ENCODE peak calls at places on chromosomes 1 and 21, in eight cellular contexts. One of them, this sample, is unnamed.

GRCh38 chr1:15736035-15736665 is at the start of gene SLC25A34:
- DNase-seq in PC-3: no peak
- DNase-seq in NAMALWA: no peak
- DNase-seq in lower leg skin: no peak
- DNase-seq in T follicular helper cell: no peak
- DNase-seq in activated CD8-positive, alpha-beta memory T cell treated with anti-CD3 and anti-CD28 coated beads for 48 hours: no peak
- DNase-seq in colonic mucosa: peak; percentile 95
- DNase-seq in endothelial cell: no peak
- DNase-seq in this sample: no peak

GRCh38 chr1:118151312-118151937 is 33.6 kb downstream of the SPAG17 start:
- DNase-seq in endothelial cell: peak; percentile 70
- DNase-seq in colonic mucosa: peak; percentile 52
- DNase-seq in PC-3: peak; percentile 79
- DNase-seq in NAMALWA: peak; percentile 71
- DNase-seq in activated CD8-positive, alpha-beta memory T cell treated with anti-CD3 and anti-CD28 coated beads for 48 hours: no peak
- DNase-seq in T follicular helper cell: no peak
- DNase-seq in lower leg skin: peak; percentile 48
- DNase-seq in this sample: peak; percentile 55

GRCh38 chr1:196660912-196661311 is 9.1 kb downstream of the CFH start:
- DNase-seq in endothelial cell: no peak
- DNase-seq in NAMALWA: peak; percentile 51
- DNase-seq in PC-3: peak; percentile 47
- DNase-seq in colonic mucosa: no peak
- DNase-seq in T follicular helper cell: no peak
- DNase-seq in activated CD8-positive, alpha-beta memory T cell treated with anti-CD3 and anti-CD28 coated beads for 48 hours: no peak
- DNase-seq in lower leg skin: no peak
- DNase-seq in this sample: no peak

GRCh38 chr1:193404236-193404635 is 217.8 kb upstream of the B3GALT2 start:
- DNase-seq in PC-3: no peak
- DNase-seq in NAMALWA: no peak
- DNase-seq in T follicular helper cell: no peak
- DNase-seq in colonic mucosa: no peak
- DNase-seq in lower leg skin: no peak
- DNase-seq in activated CD8-positive, alpha-beta memory T cell treated with anti-CD3 and anti-CD28 coated beads for 48 hours: no peak
- DNase-seq in endothelial cell: no peak
- DNase-seq in this sample: no peak

GRCh38 chr1:154767315-154768240 is 102.5 kb downstream of the KCNN3 start:
- DNase-seq in PC-3: no peak
- DNase-seq in NAMALWA: no peak
- DNase-seq in endothelial cell: no peak
- DNase-seq in lower leg skin: no peak
- DNase-seq in activated CD8-positive, alpha-beta memory T cell treated with anti-CD3 and anti-CD28 coated beads for 48 hours: no peak
- DNase-seq in T follicular helper cell: no peak
- DNase-seq in colonic mucosa: no peak
- DNase-seq in this sample: no peak

GRCh38 chr1:214637722-214638473 is 34.9 kb downstream of the CENPF start:
- DNase-seq in colonic mucosa: no peak
- DNase-seq in activated CD8-positive, alpha-beta memory T cell treated with anti-CD3 and anti-CD28 coated beads for 48 hours: no peak
- DNase-seq in PC-3: peak; percentile 68
- DNase-seq in NAMALWA: peak; percentile 62
- DNase-seq in T follicular helper cell: peak; percentile 5
- DNase-seq in endothelial cell: peak; percentile 25
- DNase-seq in lower leg skin: no peak
- DNase-seq in this sample: no peak

GRCh38 chr21:31335957-31336738 is 7.9 kb downstream of the TIAM1 start:
- DNase-seq in colonic mucosa: no peak
- DNase-seq in T follicular helper cell: no peak
- DNase-seq in activated CD8-positive, alpha-beta memory T cell treated with anti-CD3 and anti-CD28 coated beads for 48 hours: no peak
- DNase-seq in PC-3: peak; percentile 96
- DNase-seq in NAMALWA: no peak
- DNase-seq in lower leg skin: no peak
- DNase-seq in endothelial cell: no peak
- DNase-seq in this sample: no peak

GRCh38 chr21:43859747-43860214 is 5.2 kb upstream of the AGPAT3 start:
- DNase-seq in lower leg skin: no peak
- DNase-seq in T follicular helper cell: no peak
- DNase-seq in colonic mucosa: no peak
- DNase-seq in PC-3: no peak
- DNase-seq in NAMALWA: no peak
- DNase-seq in activated CD8-positive, alpha-beta memory T cell treated with anti-CD3 and anti-CD28 coated beads for 48 hours: no peak
- DNase-seq in endothelial cell: no peak
- DNase-seq in this sample: no peak

GRCh38 chr1:109438798-109439297 is 12.6 kb upstream of the PSMA5 start:
- DNase-seq in endothelial cell: no peak
- DNase-seq in activated CD8-positive, alpha-beta memory T cell treated with anti-CD3 and anti-CD28 coated beads for 48 hours: no peak
- DNase-seq in T follicular helper cell: no peak
- DNase-seq in lower leg skin: no peak
- DNase-seq in colonic mucosa: no peak
- DNase-seq in PC-3: peak; percentile 39
- DNase-seq in NAMALWA: no peak
- DNase-seq in this sample: no peak

GRCh38 chr1:35945327-35945726 is 14.4 kb downstream of the AGO3 start:
- DNase-seq in PC-3: no peak
- DNase-seq in endothelial cell: no peak
- DNase-seq in lower leg skin: no peak
- DNase-seq in NAMALWA: no peak
- DNase-seq in colonic mucosa: no peak
- DNase-seq in T follicular helper cell: no peak
- DNase-seq in activated CD8-positive, alpha-beta memory T cell treated with anti-CD3 and anti-CD28 coated beads for 48 hours: no peak
- DNase-seq in this sample: no peak

GRCh38 chr1:23168079-23168461 is 586 bp downstream of the LUZP1 start:
- DNase-seq in lower leg skin: no peak
- DNase-seq in activated CD8-positive, alpha-beta memory T cell treated with anti-CD3 and anti-CD28 coated beads for 48 hours: no peak
- DNase-seq in PC-3: no peak
- DNase-seq in NAMALWA: no peak
- DNase-seq in endothelial cell: peak; percentile 47
- DNase-seq in colonic mucosa: peak; percentile 40
- DNase-seq in T follicular helper cell: peak; percentile 16
- DNase-seq in this sample: no peak

GRCh38 chr1:176670853-176671252 is 207.9 kb downstream of the PAPPA2 start:
- DNase-seq in NAMALWA: no peak
- DNase-seq in endothelial cell: no peak
- DNase-seq in colonic mucosa: no peak
- DNase-seq in T follicular helper cell: no peak
- DNase-seq in activated CD8-positive, alpha-beta memory T cell treated with anti-CD3 and anti-CD28 coated beads for 48 hours: no peak
- DNase-seq in lower leg skin: no peak
- DNase-seq in PC-3: no peak
- DNase-seq in this sample: no peak

GRCh38 chr21:38790038-38790437 is 15.7 kb upstream of the ETS2 start:
- DNase-seq in NAMALWA: no peak
- DNase-seq in T follicular helper cell: no peak
- DNase-seq in colonic mucosa: peak; percentile 67
- DNase-seq in PC-3: no peak
- DNase-seq in activated CD8-positive, alpha-beta memory T cell treated with anti-CD3 and anti-CD28 coated beads for 48 hours: no peak
- DNase-seq in lower leg skin: no peak
- DNase-seq in endothelial cell: no peak
- DNase-seq in this sample: no peak

GRCh38 chr1:28160677-28161328 is 15.7 kb downstream of the PTAFR start:
- DNase-seq in NAMALWA: no peak
- DNase-seq in colonic mucosa: no peak
- DNase-seq in activated CD8-positive, alpha-beta memory T cell treated with anti-CD3 and anti-CD28 coated beads for 48 hours: no peak
- DNase-seq in endothelial cell: no peak
- DNase-seq in T follicular helper cell: no peak
- DNase-seq in PC-3: peak; percentile 63
- DNase-seq in lower leg skin: no peak
- DNase-seq in this sample: no peak

GRCh38 chr1:4630561-4630960 is 23.8 kb upstream of the AJAP1 start:
- DNase-seq in endothelial cell: no peak
- DNase-seq in T follicular helper cell: no peak
- DNase-seq in colonic mucosa: no peak
- DNase-seq in NAMALWA: peak; percentile 26
- DNase-seq in activated CD8-positive, alpha-beta memory T cell treated with anti-CD3 and anti-CD28 coated beads for 48 hours: no peak
- DNase-seq in lower leg skin: no peak
- DNase-seq in PC-3: no peak
- DNase-seq in this sample: no peak

GRCh38 chr21:34148826-34149558 is 75.6 kb downstream of the MRPS6 start:
- DNase-seq in colonic mucosa: no peak
- DNase-seq in activated CD8-positive, alpha-beta memory T cell treated with anti-CD3 and anti-CD28 coated beads for 48 hours: no peak
- DNase-seq in lower leg skin: no peak
- DNase-seq in PC-3: no peak
- DNase-seq in endothelial cell: no peak
- DNase-seq in T follicular helper cell: no peak
- DNase-seq in NAMALWA: no peak
- DNase-seq in this sample: no peak

GRCh38 chr1:10936998-10937901 is 75.2 kb upstream of the TARDBP start:
- DNase-seq in activated CD8-positive, alpha-beta memory T cell treated with anti-CD3 and anti-CD28 coated beads for 48 hours: no peak
- DNase-seq in T follicular helper cell: no peak
- DNase-seq in NAMALWA: no peak
- DNase-seq in colonic mucosa: no peak
- DNase-seq in endothelial cell: no peak
- DNase-seq in lower leg skin: no peak
- DNase-seq in PC-3: no peak
- DNase-seq in this sample: no peak

GRCh38 chr1:241770115-241770514 is 77.9 kb upstream of the EXO1 start:
- DNase-seq in PC-3: no peak
- DNase-seq in activated CD8-positive, alpha-beta memory T cell treated with anti-CD3 and anti-CD28 coated beads for 48 hours: no peak
- DNase-seq in colonic mucosa: no peak
- DNase-seq in lower leg skin: no peak
- DNase-seq in NAMALWA: no peak
- DNase-seq in endothelial cell: no peak
- DNase-seq in T follicular helper cell: no peak
- DNase-seq in this sample: no peak

GRCh38 chr1:171220551-171221175 is 27.6 kb upstream of the FMO1 start:
- DNase-seq in T follicular helper cell: no peak
- DNase-seq in lower leg skin: no peak
- DNase-seq in activated CD8-positive, alpha-beta memory T cell treated with anti-CD3 and anti-CD28 coated beads for 48 hours: no peak
- DNase-seq in PC-3: no peak
- DNase-seq in NAMALWA: no peak
- DNase-seq in colonic mucosa: no peak
- DNase-seq in endothelial cell: peak; percentile 50
- DNase-seq in this sample: peak; percentile 83

GRCh38 chr1:244414543-244414942 is 37.2 kb downstream of the ADSS2 start:
- DNase-seq in NAMALWA: no peak
- DNase-seq in T follicular helper cell: no peak
- DNase-seq in endothelial cell: no peak
- DNase-seq in PC-3: peak; percentile 50
- DNase-seq in activated CD8-positive, alpha-beta memory T cell treated with anti-CD3 and anti-CD28 coated beads for 48 hours: no peak
- DNase-seq in colonic mucosa: no peak
- DNase-seq in lower leg skin: no peak
- DNase-seq in this sample: no peak

GRCh38 chr21:36729301-36729970 is 30.5 kb downstream of the SIM2 start:
- DNase-seq in colonic mucosa: no peak
- DNase-seq in endothelial cell: no peak
- DNase-seq in NAMALWA: no peak
- DNase-seq in T follicular helper cell: no peak
- DNase-seq in activated CD8-positive, alpha-beta memory T cell treated with anti-CD3 and anti-CD28 coated beads for 48 hours: no peak
- DNase-seq in PC-3: no peak
- DNase-seq in lower leg skin: no peak
- DNase-seq in this sample: no peak

GRCh38 chr1:155947741-155948140 is 6.3 kb downstream of the RXFP4 start:
- DNase-seq in colonic mucosa: no peak
- DNase-seq in T follicular helper cell: no peak
- DNase-seq in NAMALWA: no peak
- DNase-seq in PC-3: no peak
- DNase-seq in activated CD8-positive, alpha-beta memory T cell treated with anti-CD3 and anti-CD28 coated beads for 48 hours: no peak
- DNase-seq in endothelial cell: no peak
- DNase-seq in lower leg skin: no peak
- DNase-seq in this sample: no peak

GRCh38 chr1:27713869-27714513 is 11.8 kb upstream of the FAM76A start:
- DNase-seq in activated CD8-positive, alpha-beta memory T cell treated with anti-CD3 and anti-CD28 coated beads for 48 hours: no peak
- DNase-seq in PC-3: no peak
- DNase-seq in colonic mucosa: no peak
- DNase-seq in T follicular helper cell: no peak
- DNase-seq in NAMALWA: no peak
- DNase-seq in endothelial cell: no peak
- DNase-seq in lower leg skin: no peak
- DNase-seq in this sample: no peak

GRCh38 chr1:54461731-54462596 is 55.8 kb upstream of the SSBP3 start:
- DNase-seq in colonic mucosa: no peak
- DNase-seq in NAMALWA: no peak
- DNase-seq in activated CD8-positive, alpha-beta memory T cell treated with anti-CD3 and anti-CD28 coated beads for 48 hours: no peak
- DNase-seq in endothelial cell: no peak
- DNase-seq in lower leg skin: no peak
- DNase-seq in T follicular helper cell: no peak
- DNase-seq in PC-3: no peak
- DNase-seq in this sample: peak; percentile 45

GRCh38 chr1:63557365-63557987 is 34.2 kb downstream of the EFCAB7 start:
- DNase-seq in PC-3: peak; percentile 75
- DNase-seq in NAMALWA: peak; percentile 71
- DNase-seq in colonic mucosa: peak; percentile 45
- DNase-seq in lower leg skin: no peak
- DNase-seq in activated CD8-positive, alpha-beta memory T cell treated with anti-CD3 and anti-CD28 coated beads for 48 hours: no peak
- DNase-seq in endothelial cell: peak; percentile 59
- DNase-seq in T follicular helper cell: no peak
- DNase-seq in this sample: no peak

GRCh38 chr1:199287632-199288031 is 648.8 kb downstream of the PTPRC start:
- DNase-seq in lower leg skin: no peak
- DNase-seq in activated CD8-positive, alpha-beta memory T cell treated with anti-CD3 and anti-CD28 coated beads for 48 hours: no peak
- DNase-seq in endothelial cell: no peak
- DNase-seq in T follicular helper cell: no peak
- DNase-seq in colonic mucosa: no peak
- DNase-seq in NAMALWA: no peak
- DNase-seq in PC-3: no peak
- DNase-seq in this sample: no peak

GRCh38 chr1:112267929-112268328 is 128.1 kb upstream of the CTTNBP2NL start:
- DNase-seq in colonic mucosa: peak; percentile 27
- DNase-seq in NAMALWA: no peak
- DNase-seq in activated CD8-positive, alpha-beta memory T cell treated with anti-CD3 and anti-CD28 coated beads for 48 hours: no peak
- DNase-seq in lower leg skin: no peak
- DNase-seq in T follicular helper cell: no peak
- DNase-seq in PC-3: no peak
- DNase-seq in endothelial cell: no peak
- DNase-seq in this sample: no peak

GRCh38 chr1:225567789-225568188 is 85.1 kb downstream of the ENAH start:
- DNase-seq in colonic mucosa: no peak
- DNase-seq in NAMALWA: peak; percentile 15
- DNase-seq in PC-3: peak; percentile 34
- DNase-seq in lower leg skin: no peak
- DNase-seq in activated CD8-positive, alpha-beta memory T cell treated with anti-CD3 and anti-CD28 coated beads for 48 hours: no peak
- DNase-seq in endothelial cell: no peak
- DNase-seq in T follicular helper cell: no peak
- DNase-seq in this sample: no peak

GRCh38 chr1:42844592-42845140 is 1.7 kb upstream of the ZNF691 start:
- DNase-seq in endothelial cell: no peak
- DNase-seq in NAMALWA: no peak
- DNase-seq in T follicular helper cell: no peak
- DNase-seq in activated CD8-positive, alpha-beta memory T cell treated with anti-CD3 and anti-CD28 coated beads for 48 hours: no peak
- DNase-seq in PC-3: no peak
- DNase-seq in lower leg skin: no peak
- DNase-seq in colonic mucosa: no peak
- DNase-seq in this sample: no peak

This sample was measured in ecto neural progenitor cell.